ENCODE peak calls at places on chromosomes 5 and 9, in nine cellular contexts. B, X, L, H, Q, J, R, A and Y are unnamed samples.

GRCh38 chr9:72912476-72913381 is 40.1 kb downstream of the ALDH1A1 start:
- DNase-seq in B (no peak), X (no peak), L (no peak), H (no peak), Q (no peak), J (no peak), R (no peak), A (no peak), Y (no peak)

GRCh38 chr5:39714036-39714698 is 289.4 kb upstream of the DAB2 start:
- DNase-seq in B (peak), X (no peak), L (peak), H (peak), Q (peak), J (peak), R (no peak), A (no peak), Y (peak)

GRCh38 chr5:77670526-77670925 is 32.0 kb upstream of the OTP start:
- DNase-seq in B (no peak), X (no peak), L (no peak), H (no peak), Q (no peak), J (no peak), R (no peak), A (no peak), Y (no peak)

GRCh38 chr5:178202541-178202940 is 1.8 kb upstream of the HNRNPAB start:
- DNase-seq in B (peak), X (no peak), L (no peak), H (no peak), Q (no peak), J (no peak), R (no peak), A (no peak), Y (no peak)

GRCh38 chr5:158487677-158488076 is 612.0 kb downstream of the EBF1 start:
- DNase-seq in B (no peak), X (no peak), L (no peak), H (no peak), Q (no peak), J (no peak), R (no peak), A (no peak), Y (no peak)

GRCh38 chr5:156934450-156935211 is 28.4 kb downstream of the TIMD4 start:
- DNase-seq in B (peak), X (no peak), L (peak), H (peak), Q (peak), J (no peak), R (no peak), A (peak), Y (peak)

GRCh38 chr9:135247174-135247930 is 159.9 kb downstream of the OLFM1 start:
- DNase-seq in B (no peak), X (no peak), L (no peak), H (no peak), Q (no peak), J (no peak), R (no peak), A (no peak), Y (no peak)

GRCh38 chr5:156411131-156411727 is 84.3 kb downstream of the SGCD start:
- DNase-seq in B (no peak), X (no peak), L (no peak), H (no peak), Q (no peak), J (peak), R (no peak), A (no peak), Y (no peak)

GRCh38 chr9:115213777-115214428 is 95.9 kb upstream of the TNC start:
- DNase-seq in B (no peak), X (no peak), L (no peak), H (peak), Q (no peak), J (peak), R (no peak), A (no peak), Y (no peak)

GRCh38 chr5:14032944-14033343 is 88.5 kb upstream of the DNAH5 start:
- DNase-seq in B (no peak), X (no peak), L (no peak), H (peak), Q (no peak), J (peak), R (no peak), A (no peak), Y (no peak)

GRCh38 chr9:33153666-33154065 is 13.5 kb downstream of the B4GALT1 start:
- DNase-seq in B (no peak), X (no peak), L (no peak), H (no peak), Q (no peak), J (no peak), R (no peak), A (no peak), Y (no peak)

GRCh38 chr9:96844040-96844439 is 10.3 kb downstream of the ZNF782 start:
- DNase-seq in B (no peak), X (no peak), L (no peak), H (no peak), Q (no peak), J (no peak), R (no peak), A (no peak), Y (no peak)

GRCh38 chr9:20319641-20320337 is 302.5 kb downstream of the MLLT3 start:
- DNase-seq in B (no peak), X (no peak), L (no peak), H (peak), Q (no peak), J (peak), R (no peak), A (no peak), Y (no peak)

GRCh38 chr9:81648891-81649290 is 40.5 kb downstream of the TLE1 start:
- DNase-seq in B (no peak), X (no peak), L (no peak), H (no peak), Q (no peak), J (no peak), R (no peak), A (no peak), Y (no peak)

GRCh38 chr5:1244976-1245375 is 19.8 kb downstream of the SLC6A18 start:
- DNase-seq in B (no peak), X (no peak), L (no peak), H (peak), Q (no peak), J (no peak), R (no peak), A (no peak), Y (no peak)

GRCh38 chr5:154577449-154577848 is 99.4 kb upstream of the HAND1 start:
- DNase-seq in B (peak), X (no peak), L (no peak), H (peak), Q (no peak), J (no peak), R (no peak), A (no peak), Y (no peak)

GRCh38 chr5:72183231-72183630 is 76.0 kb downstream of the MAP1B start:
- DNase-seq in B (no peak), X (peak), L (no peak), H (no peak), Q (no peak), J (no peak), R (no peak), A (no peak), Y (no peak)

GRCh38 chr9:85487872-85488271 is 253.9 kb downstream of the AGTPBP1 start:
- DNase-seq in B (no peak), X (no peak), L (no peak), H (no peak), Q (no peak), J (no peak), R (no peak), A (no peak), Y (no peak)

GRCh38 chr9:122265265-122265900 is 701 bp downstream of the MRRF start:
- DNase-seq in B (no peak), X (no peak), L (no peak), H (peak), Q (peak), J (peak), R (no peak), A (peak), Y (peak)

GRCh38 chr9:4116091-4116581 is 183.7 kb downstream of the GLIS3 start:
- DNase-seq in B (no peak), X (no peak), L (no peak), H (no peak), Q (no peak), J (peak), R (no peak), A (no peak), Y (no peak)

GRCh38 chr9:93826209-93826608 is 128.9 kb downstream of the BARX1 start:
- DNase-seq in B (no peak), X (no peak), L (peak), H (no peak), Q (peak), J (no peak), R (no peak), A (peak), Y (peak)

GRCh38 chr9:82535432-82535998 is 527.4 kb downstream of the RASEF start:
- DNase-seq in B (no peak), X (no peak), L (no peak), H (no peak), Q (no peak), J (no peak), R (no peak), A (no peak), Y (no peak)

GRCh38 chr5:31196309-31196708 is 2.8 kb downstream of the CDH6 start:
- DNase-seq in B (no peak), X (no peak), L (no peak), H (peak), Q (no peak), J (peak), R (no peak), A (no peak), Y (no peak)

GRCh38 chr5:73746608-73747007 is 120.6 kb downstream of the ARHGEF28 start:
- DNase-seq in B (no peak), X (no peak), L (no peak), H (no peak), Q (no peak), J (no peak), R (no peak), A (no peak), Y (no peak)

GRCh38 chr5:9716838-9717281 is 86.7 kb upstream of the TAS2R1 start:
- DNase-seq in B (no peak), X (no peak), L (no peak), H (peak), Q (no peak), J (peak), R (no peak), A (no peak), Y (no peak)

GRCh38 chr9:95296761-95297160 is 20.7 kb downstream of the FANCC start:
- DNase-seq in B (no peak), X (no peak), L (no peak), H (no peak), Q (no peak), J (no peak), R (no peak), A (no peak), Y (no peak)

GRCh38 chr9:12933957-12934356 is 159.1 kb downstream of the LURAP1L start:
- DNase-seq in B (no peak), X (no peak), L (no peak), H (peak), Q (no peak), J (no peak), R (no peak), A (no peak), Y (no peak)

GRCh38 chr9:2356391-2356790 is 265.2 kb upstream of the VLDLR start:
- DNase-seq in B (no peak), X (no peak), L (no peak), H (peak), Q (no peak), J (peak), R (no peak), A (no peak), Y (no peak)

GRCh38 chr5:2993771-2994170 is 242.3 kb upstream of the IRX2 start:
- DNase-seq in B (no peak), X (no peak), L (no peak), H (no peak), Q (no peak), J (no peak), R (no peak), A (no peak), Y (no peak)

GRCh38 chr9:4830699-4831098 is 38.0 kb downstream of the RCL1 start:
- DNase-seq in B (no peak), X (no peak), L (no peak), H (no peak), Q (no peak), J (no peak), R (no peak), A (no peak), Y (no peak)

GRCh38 chr5:140322751-140323731 is 20.1 kb upstream of the PFDN1 start:
- DNase-seq in B (peak), X (peak), L (no peak), H (peak), Q (no peak), J (peak), R (peak), A (no peak), Y (no peak)

GRCh38 chr9:127309715-127310114 is 45.1 kb downstream of the GARNL3 start:
- DNase-seq in B (no peak), X (no peak), L (no peak), H (no peak), Q (no peak), J (no peak), R (no peak), A (no peak), Y (no peak)

GRCh38 chr9:18348086-18348485 is 125.9 kb upstream of the ADAMTSL1 start:
- DNase-seq in B (no peak), X (no peak), L (no peak), H (no peak), Q (no peak), J (no peak), R (no peak), A (no peak), Y (no peak)

GRCh38 chr9:91245432-91246313 is 116.0 kb downstream of the AUH start:
- DNase-seq in B (no peak), X (no peak), L (no peak), H (peak), Q (no peak), J (peak), R (no peak), A (no peak), Y (no peak)

GRCh38 chr5:143233020-143233419 is 170.5 kb downstream of the NR3C1 start:
- DNase-seq in B (no peak), X (no peak), L (no peak), H (no peak), Q (no peak), J (no peak), R (no peak), A (no peak), Y (no peak)

GRCh38 chr5:18465833-18466681 is 831.8 kb downstream of the TAF11L14 start:
- DNase-seq in B (peak), X (peak), L (peak), H (peak), Q (peak), J (peak), R (peak), A (no peak), Y (no peak)

GRCh38 chr5:30856242-30856641 is 337.2 kb upstream of the CDH6 start:
- DNase-seq in B (no peak), X (no peak), L (no peak), H (no peak), Q (no peak), J (no peak), R (no peak), A (no peak), Y (no peak)

GRCh38 chr9:14096182-14096922 is 217.6 kb downstream of the NFIB start:
- DNase-seq in B (no peak), X (no peak), L (no peak), H (no peak), Q (no peak), J (peak), R (no peak), A (no peak), Y (no peak)

GRCh38 chr9:36415822-36416515 is 15.9 kb upstream of the RNF38 start:
- DNase-seq in B (no peak), X (no peak), L (no peak), H (no peak), Q (no peak), J (no peak), R (no peak), A (no peak), Y (no peak)